ENCODE peak calls at places on chromosomes 2 and 18, in five cellular contexts. M is HepG2, A is tibial artery, V is bronchial epithelial cell, P is right lobe of liver. Z is an unnamed sample.

GRCh38 chr2:239790721-239791120 is 234.4 kb downstream of the NDUFA10 start:
- DNase-seq in A (peak), M (no peak), V (no peak), P (no peak), Z (no peak)

GRCh38 chr2:118530976-118531375 is 316.5 kb downstream of the EN1 start:
- DNase-seq in P (no peak), M (no peak), V (peak), A (no peak), Z (peak)

GRCh38 chr2:158806941-158807340 is 11.8 kb downstream of the DAPL1 start:
- DNase-seq in P (no peak), A (no peak), V (no peak), M (no peak), Z (no peak)

GRCh38 chr2:12196495-12196894 is 450.1 kb downstream of the LPIN1 start:
- DNase-seq in V (no peak), P (no peak), M (no peak), A (no peak), Z (no peak)

GRCh38 chr2:39996653-39997080 is 217.6 kb upstream of the THUMPD2 start:
- DNase-seq in V (peak), A (no peak), P (no peak), M (no peak), Z (peak)

GRCh38 chr18:34837769-34838194 is 127.7 kb downstream of the DTNA start:
- DNase-seq in P (no peak), M (no peak), V (no peak), A (no peak), Z (no peak)

GRCh38 chr2:1937480-1937879 is 193.2 kb upstream of the PXDN start:
- DNase-seq in P (no peak), V (no peak), A (no peak), M (no peak), Z (no peak)

GRCh38 chr2:16890081-16890480 is 224.4 kb upstream of the CYRIA start:
- DNase-seq in V (no peak), A (no peak), P (no peak), M (peak), Z (peak)

GRCh38 chr18:74288041-74288440 is 3.7 kb downstream of the CYB5A start:
- DNase-seq in V (no peak), P (no peak), A (no peak), M (no peak), Z (no peak)

GRCh38 chr2:100291152-100291970 is 30.9 kb downstream of the LONRF2 start:
- DNase-seq in A (peak), V (peak), M (peak), P (peak), Z (peak)

GRCh38 chr2:121897335-121897970 is 142.0 kb downstream of the TSN start:
- DNase-seq in M (peak), V (peak), A (no peak), P (no peak), Z (peak)

GRCh38 chr2:73903313-73903712 is 10.5 kb downstream of the ACTG2 start:
- DNase-seq in A (no peak), P (no peak), M (no peak), V (no peak), Z (no peak)

GRCh38 chr2:171923206-171923605 is 945 bp downstream of the HAT1 start:
- DNase-seq in A (no peak), P (no peak), V (peak), M (peak), Z (peak)

DNA sequence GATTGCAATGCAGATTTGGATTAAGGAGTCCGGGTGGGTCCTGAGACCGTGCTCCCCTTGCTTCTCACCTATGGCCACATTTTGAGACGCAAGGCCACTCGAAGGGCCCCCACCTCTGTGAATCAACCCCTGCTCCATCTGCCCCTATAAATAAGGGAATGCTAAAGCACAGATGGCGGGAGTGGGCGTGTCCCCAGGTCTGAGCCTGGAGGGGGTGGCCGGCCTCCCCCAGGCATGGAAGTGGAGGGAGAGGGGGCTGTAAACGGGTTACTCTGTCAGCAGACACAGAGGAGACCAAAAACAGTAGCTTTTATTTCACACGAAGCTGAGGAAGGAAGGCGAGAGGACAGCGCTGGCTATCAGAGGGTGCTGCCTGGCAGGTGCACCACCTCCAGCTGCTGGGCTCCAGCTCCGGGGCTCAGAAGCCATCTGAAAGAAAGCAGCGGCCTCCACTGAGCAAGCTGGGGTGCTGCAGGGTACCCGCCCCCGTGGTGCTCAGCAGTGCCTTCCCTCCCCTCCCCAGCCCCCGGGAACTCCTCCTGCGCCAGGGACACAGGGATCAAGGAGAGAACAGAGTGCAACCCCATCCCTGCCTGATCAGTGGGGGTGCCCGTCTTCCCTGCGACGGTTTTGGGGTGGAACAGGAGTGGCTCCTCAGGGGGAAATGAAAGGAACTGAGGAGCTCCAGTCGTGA is 56.7 kb upstream of the RAB6C start:
- DNase-seq in P (no peak), M (no peak), A (no peak), V (no peak), Z (peak)
- TF ChIP-seq CTCF in P (no peak), M (no peak), A (no peak), V (no peak), Z (no peak)

DNA sequence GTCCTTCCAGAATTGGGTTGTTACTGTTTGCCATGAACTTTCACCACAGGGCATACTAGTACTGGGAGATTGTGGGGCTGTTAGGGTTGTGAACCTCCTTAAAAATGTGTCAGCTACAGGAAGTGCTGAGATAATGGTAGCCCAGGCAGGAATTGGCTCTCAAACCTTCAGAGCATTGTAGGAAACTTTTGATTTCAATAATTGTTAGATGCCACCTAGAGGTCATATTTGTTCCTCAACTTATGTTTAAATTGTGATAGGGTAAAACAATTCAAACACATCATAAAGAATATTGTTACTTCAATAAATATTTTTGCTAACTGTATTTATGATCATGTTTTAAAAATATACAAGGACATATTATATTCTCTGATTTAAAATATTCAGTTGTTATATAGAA is 594.6 kb downstream of the ADCYAP1 start:
- DNase-seq in P (no peak), M (no peak), V (no peak), A (no peak), Z (no peak)
- TF ChIP-seq CTCF in P (peak), M (no peak), V (no peak), A (no peak), Z (no peak)

DNA sequence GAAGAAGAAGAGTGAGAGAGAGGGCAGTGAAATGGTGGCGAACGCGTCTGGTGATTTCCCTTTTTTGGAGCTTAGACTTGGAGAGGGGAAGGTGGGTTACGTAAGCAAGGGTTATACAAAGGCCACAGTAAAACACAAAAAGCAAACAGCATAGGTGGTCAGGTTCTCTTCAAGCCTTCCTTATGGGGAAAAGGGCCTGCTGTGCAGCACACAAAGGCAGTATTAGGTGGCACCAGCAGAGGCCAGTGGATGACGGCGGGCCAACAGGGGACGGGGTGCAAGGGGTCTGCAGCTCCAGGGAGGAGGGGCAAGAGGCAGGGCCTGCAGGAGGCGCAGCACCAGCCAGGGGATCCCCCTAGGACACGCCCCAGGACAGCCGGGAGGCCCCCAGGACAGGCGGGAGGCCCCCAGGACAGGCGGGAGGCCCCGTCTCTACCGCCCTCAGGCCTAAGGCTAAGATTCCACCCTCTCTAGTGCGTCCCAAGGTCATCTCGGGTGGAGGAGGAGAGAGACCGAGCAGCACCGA is 32.6 kb upstream of the NPC1 start:
- DNase-seq in V (peak), M (peak), A (no peak), P (peak), Z (no peak)
- TF ChIP-seq CTCF in V (peak), M (peak), A (no peak), P (no peak), Z (no peak)

GRCh38 chr2:241901500-241902351 is 32.2 kb downstream of the RTP5 start:
- DNase-seq in A (no peak), M (no peak), V (peak), P (no peak), Z (no peak)
- TF ChIP-seq CTCF in A (no peak), M (no peak), V (no peak), P (no peak), Z (no peak)

DNA sequence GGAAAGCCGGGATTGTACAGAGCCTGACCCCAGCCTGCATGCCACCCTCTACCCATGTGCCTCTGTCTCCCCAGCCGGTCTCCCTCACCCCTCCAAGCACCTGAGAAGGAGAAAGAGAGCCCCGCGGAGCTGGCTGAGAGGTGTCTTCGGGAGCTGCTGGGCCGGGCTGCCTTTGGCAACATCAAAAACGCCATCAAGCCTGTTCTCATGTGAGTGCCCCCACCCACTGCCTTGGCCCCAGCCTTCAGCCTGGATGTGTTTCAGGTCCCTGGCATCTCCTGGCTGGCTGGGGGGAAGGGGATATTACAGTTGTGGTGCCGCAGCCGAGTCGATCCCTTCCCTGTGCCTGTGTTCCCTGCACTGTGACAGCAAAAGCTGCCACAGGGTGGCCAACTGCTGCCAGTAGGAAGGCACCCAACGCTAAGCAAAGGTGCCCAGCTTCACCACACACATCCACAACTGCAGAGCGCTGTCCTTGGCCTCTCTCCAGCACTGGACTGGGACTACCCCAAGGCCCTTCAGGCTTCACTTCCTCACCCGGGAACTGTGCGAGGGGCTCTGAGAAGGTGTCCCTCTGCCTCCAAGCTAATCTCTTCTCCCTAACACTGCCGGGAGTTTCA is 38.4 kb downstream of the POMC start:
- DNase-seq in P (no peak), M (no peak), A (no peak), V (no peak), Z (no peak)
- TF ChIP-seq CTCF in P (no peak), M (peak), A (no peak), V (no peak), Z (no peak)

GRCh38 chr2:26471766-26472706 is 5.9 kb downstream of the OTOF start:
- DNase-seq in M (no peak), A (no peak), P (no peak), V (no peak), Z (no peak)
- TF ChIP-seq CTCF in M (peak), A (no peak), P (no peak), V (no peak), Z (no peak)

GRCh38 chr2:18860179-18860578 is 270.8 kb upstream of the NT5C1B start:
- DNase-seq in A (no peak), M (no peak), P (no peak), V (no peak), Z (no peak)

GRCh38 chr2:18856766-18857165 is 267.4 kb upstream of the NT5C1B start:
- DNase-seq in V (no peak), A (no peak), P (no peak), M (no peak), Z (no peak)

GRCh38 chr2:18849841-18850578 is 260.6 kb upstream of the NT5C1B start:
- DNase-seq in M (no peak), A (no peak), P (no peak), V (no peak), Z (no peak)

GRCh38 chr2:18855027-18855426 is 265.7 kb upstream of the NT5C1B start:
- DNase-seq in V (peak), M (peak), A (no peak), P (no peak), Z (peak)
- TF ChIP-seq CTCF in V (peak), M (no peak), A (peak), P (peak), Z (peak)